ENCODE peak calls at places on chromosome 16, in nine cellular contexts. One of them, this sample, is unnamed.
A peak's percentile ranks its signal among the peaks of the same experiment; 100 is the strongest.

GRCh38 chr16:2035431-2036199 is 8.9 kb downstream of the NHERF2 start:
- DNase-seq in thoracic aorta: peak; percentile 35
- DNase-seq in heart right ventricle: no peak
- DNase-seq in colonic mucosa: peak; percentile 48
- DNase-seq in small intestine: no peak
- DNase-seq in body of pancreas: peak; percentile 54
- DNase-seq in Panc1: no peak
- DNase-seq in Peyer's patch: no peak
- DNase-seq in A673: peak; percentile 38
- DNase-seq in this sample: no peak

GRCh38 chr16:78515421-78515820 is 416.0 kb downstream of the WWOX start:
- DNase-seq in thoracic aorta: no peak
- DNase-seq in heart right ventricle: no peak
- DNase-seq in colonic mucosa: no peak
- DNase-seq in small intestine: peak; percentile 19
- DNase-seq in body of pancreas: no peak
- DNase-seq in Panc1: no peak
- DNase-seq in Peyer's patch: no peak
- DNase-seq in A673: no peak
- DNase-seq in this sample: no peak

GRCh38 chr16:86354641-86355040 is 155.7 kb upstream of the FOXF1 start:
- DNase-seq in thoracic aorta: no peak
- DNase-seq in heart right ventricle: no peak
- DNase-seq in colonic mucosa: no peak
- DNase-seq in small intestine: no peak
- DNase-seq in body of pancreas: no peak
- DNase-seq in Panc1: no peak
- DNase-seq in Peyer's patch: no peak
- DNase-seq in A673: no peak
- DNase-seq in this sample: no peak

GRCh38 chr16:47056704-47057630 is 83.5 kb upstream of the DNAJA2 start:
- DNase-seq in thoracic aorta: no peak
- DNase-seq in heart right ventricle: no peak
- DNase-seq in colonic mucosa: no peak
- DNase-seq in small intestine: no peak
- DNase-seq in body of pancreas: no peak
- DNase-seq in Panc1: no peak
- DNase-seq in Peyer's patch: no peak
- DNase-seq in A673: no peak
- DNase-seq in this sample: no peak

GRCh38 chr16:85825326-85825725 is 25.8 kb downstream of the COX4I1 start:
- DNase-seq in thoracic aorta: no peak
- DNase-seq in heart right ventricle: no peak
- DNase-seq in colonic mucosa: no peak
- DNase-seq in small intestine: no peak
- DNase-seq in body of pancreas: no peak
- DNase-seq in Panc1: no peak
- DNase-seq in Peyer's patch: no peak
- DNase-seq in A673: no peak
- DNase-seq in this sample: no peak

GRCh38 chr16:64417711-64418227 is 704.1 kb downstream of the CDH11 start:
- DNase-seq in thoracic aorta: no peak
- DNase-seq in heart right ventricle: no peak
- DNase-seq in colonic mucosa: no peak
- DNase-seq in small intestine: peak; percentile 53
- DNase-seq in body of pancreas: no peak
- DNase-seq in Panc1: no peak
- DNase-seq in Peyer's patch: no peak
- DNase-seq in A673: no peak
- DNase-seq in this sample: no peak

GRCh38 chr16:86351041-86351784 is 159.1 kb upstream of the FOXF1 start:
- DNase-seq in thoracic aorta: no peak
- DNase-seq in heart right ventricle: no peak
- DNase-seq in colonic mucosa: no peak
- DNase-seq in small intestine: no peak
- DNase-seq in body of pancreas: no peak
- DNase-seq in Panc1: no peak
- DNase-seq in Peyer's patch: no peak
- DNase-seq in A673: no peak
- DNase-seq in this sample: no peak

GRCh38 chr16:6482861-6483530 is 849.6 kb upstream of the RBFOX1 start:
- DNase-seq in thoracic aorta: no peak
- DNase-seq in heart right ventricle: no peak
- DNase-seq in colonic mucosa: no peak
- DNase-seq in small intestine: peak; percentile 36
- DNase-seq in body of pancreas: no peak
- DNase-seq in Panc1: no peak
- DNase-seq in Peyer's patch: no peak
- DNase-seq in A673: no peak
- DNase-seq in this sample: no peak

GRCh38 chr16:55756963-55757362 is 75.9 kb downstream of the CES1 start:
- DNase-seq in thoracic aorta: no peak
- DNase-seq in heart right ventricle: no peak
- DNase-seq in colonic mucosa: no peak
- DNase-seq in small intestine: no peak
- DNase-seq in body of pancreas: no peak
- DNase-seq in Panc1: no peak
- DNase-seq in Peyer's patch: no peak
- DNase-seq in A673: no peak
- DNase-seq in this sample: no peak

GRCh38 chr16:79013930-79014329 is 586.6 kb downstream of the MAF start:
- DNase-seq in thoracic aorta: no peak
- DNase-seq in heart right ventricle: no peak
- DNase-seq in colonic mucosa: no peak
- DNase-seq in small intestine: no peak
- DNase-seq in body of pancreas: no peak
- DNase-seq in Panc1: no peak
- DNase-seq in Peyer's patch: no peak
- DNase-seq in A673: no peak
- DNase-seq in this sample: no peak

GRCh38 chr16:77807-78443 is at the start of gene MPG:
- DNase-seq in thoracic aorta: no peak
- DNase-seq in heart right ventricle: peak; percentile 89
- DNase-seq in colonic mucosa: peak; percentile 90
- DNase-seq in small intestine: peak; percentile 75
- DNase-seq in body of pancreas: peak; percentile 83
- DNase-seq in Panc1: no peak
- DNase-seq in Peyer's patch: peak; percentile 85
- DNase-seq in A673: peak; percentile 81
- DNase-seq in this sample: peak; percentile 67

GRCh38 chr16:66052745-66053144 is 313.7 kb upstream of the CDH5 start:
- DNase-seq in thoracic aorta: no peak
- DNase-seq in heart right ventricle: no peak
- DNase-seq in colonic mucosa: no peak
- DNase-seq in small intestine: no peak
- DNase-seq in body of pancreas: no peak
- DNase-seq in Panc1: no peak
- DNase-seq in Peyer's patch: no peak
- DNase-seq in A673: no peak
- DNase-seq in this sample: no peak

GRCh38 chr16:2468142-2468724 is 2.9 kb upstream of the NTN3 start:
- DNase-seq in thoracic aorta: no peak
- DNase-seq in heart right ventricle: no peak
- DNase-seq in colonic mucosa: no peak
- DNase-seq in small intestine: no peak
- DNase-seq in body of pancreas: no peak
- DNase-seq in Panc1: no peak
- DNase-seq in Peyer's patch: no peak
- DNase-seq in A673: peak; percentile 64
- DNase-seq in this sample: no peak

GRCh38 chr16:86951831-86952598 is 365.2 kb downstream of the C16orf95 start:
- DNase-seq in thoracic aorta: no peak
- DNase-seq in heart right ventricle: no peak
- DNase-seq in colonic mucosa: no peak
- DNase-seq in small intestine: no peak
- DNase-seq in body of pancreas: peak; percentile 7
- DNase-seq in Panc1: no peak
- DNase-seq in Peyer's patch: no peak
- DNase-seq in A673: peak; percentile 83
- DNase-seq in this sample: no peak

DNA sequence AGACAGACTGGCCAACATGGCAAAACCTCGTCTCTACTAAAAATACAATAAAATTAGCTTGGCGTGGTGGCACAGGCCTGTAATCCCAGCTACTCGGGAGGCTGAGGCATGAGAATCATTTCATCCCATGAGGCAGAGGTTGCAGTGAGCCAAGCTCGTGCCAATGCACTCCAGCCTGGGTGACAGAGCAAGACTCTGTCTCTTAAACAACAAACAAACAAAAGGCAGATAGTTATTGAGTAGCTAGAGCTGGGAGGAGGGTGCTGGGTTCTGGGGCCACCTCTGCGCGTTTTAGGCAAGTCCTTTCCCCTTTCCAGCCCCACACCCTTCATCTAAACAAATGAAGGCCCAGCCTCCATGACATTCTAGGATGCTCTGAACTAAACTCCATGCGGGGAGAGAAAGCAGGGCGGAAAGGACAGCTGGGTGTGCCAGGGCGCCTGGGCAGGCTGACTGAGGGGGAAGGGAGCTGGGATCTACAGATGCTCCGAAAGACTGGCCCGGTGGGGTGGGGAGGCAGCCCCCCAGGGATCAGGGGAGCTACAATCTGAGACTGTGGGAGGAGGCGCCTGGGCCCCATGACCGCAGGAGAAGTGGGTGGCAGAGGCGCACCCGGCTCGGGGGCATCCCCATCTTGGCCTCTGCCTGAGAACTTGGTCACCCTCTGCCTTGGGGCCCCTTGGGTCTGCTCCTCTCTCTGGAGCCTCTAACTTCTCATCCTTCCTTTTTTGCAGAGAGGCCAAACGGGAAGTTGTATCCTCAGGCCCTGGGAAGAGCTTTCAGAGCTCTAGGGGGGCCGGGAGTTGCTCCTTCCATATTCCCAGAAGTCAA is 904 bp downstream of the ITGAL start:
- DNase-seq in thoracic aorta: no peak
- DNase-seq in heart right ventricle: no peak
- DNase-seq in colonic mucosa: no peak
- DNase-seq in small intestine: no peak
- DNase-seq in body of pancreas: peak; percentile 22
- DNase-seq in Panc1: no peak
- DNase-seq in Peyer's patch: peak; percentile 59
- DNase-seq in A673: no peak
- DNase-seq in this sample: no peak
- H3K4me1 ChIP-seq in thoracic aorta: peaks cover 5% of the 10 kb centered on the region
- H3K4me1 ChIP-seq in heart right ventricle: no peaks in the 10 kb centered on the region
- H3K4me1 ChIP-seq in colonic mucosa: no peaks in the 10 kb centered on the region
- H3K4me1 ChIP-seq in small intestine: no peaks in the 10 kb centered on the region
- H3K4me1 ChIP-seq in body of pancreas: no peaks in the 10 kb centered on the region
- H3K4me1 ChIP-seq in Panc1: no peaks in the 10 kb centered on the region
- H3K4me1 ChIP-seq in Peyer's patch: peaks cover 6% of the 10 kb centered on the region
- H3K4me1 ChIP-seq in A673: no peaks in the 10 kb centered on the region
- H3K4me1 ChIP-seq in this sample: peaks cover 65% of the 10 kb centered on the region

GRCh38 chr16:11768850-11769249 is 26.2 kb upstream of the TXNDC11 start:
- DNase-seq in thoracic aorta: no peak
- DNase-seq in heart right ventricle: no peak
- DNase-seq in colonic mucosa: no peak
- DNase-seq in small intestine: no peak
- DNase-seq in body of pancreas: no peak
- DNase-seq in Panc1: no peak
- DNase-seq in Peyer's patch: no peak
- DNase-seq in A673: no peak
- DNase-seq in this sample: no peak

GRCh38 chr16:11779074-11779473 is 18.0 kb downstream of the ZC3H7A start:
- DNase-seq in thoracic aorta: no peak
- DNase-seq in heart right ventricle: no peak
- DNase-seq in colonic mucosa: no peak
- DNase-seq in small intestine: no peak
- DNase-seq in body of pancreas: no peak
- DNase-seq in Panc1: no peak
- DNase-seq in Peyer's patch: no peak
- DNase-seq in A673: no peak
- DNase-seq in this sample: no peak

GRCh38 chr16:11774065-11774626 is 22.9 kb downstream of the ZC3H7A start:
- DNase-seq in thoracic aorta: no peak
- DNase-seq in heart right ventricle: no peak
- DNase-seq in colonic mucosa: no peak
- DNase-seq in small intestine: no peak
- DNase-seq in body of pancreas: no peak
- DNase-seq in Panc1: no peak
- DNase-seq in Peyer's patch: no peak
- DNase-seq in A673: no peak
- DNase-seq in this sample: no peak
- H3K4me1 ChIP-seq in thoracic aorta: no peaks in the 10 kb centered on the region
- H3K4me1 ChIP-seq in heart right ventricle: no peaks in the 10 kb centered on the region
- H3K4me1 ChIP-seq in colonic mucosa: no peaks in the 10 kb centered on the region
- H3K4me1 ChIP-seq in small intestine: no peaks in the 10 kb centered on the region
- H3K4me1 ChIP-seq in body of pancreas: no peaks in the 10 kb centered on the region
- H3K4me1 ChIP-seq in Panc1: no peaks in the 10 kb centered on the region
- H3K4me1 ChIP-seq in Peyer's patch: no peaks in the 10 kb centered on the region
- H3K4me1 ChIP-seq in A673: no peaks in the 10 kb centered on the region
- H3K4me1 ChIP-seq in this sample: peaks cover under 1% of the 10 kb centered on the region

GRCh38 chr16:81445143-81445922 is 725 bp downstream of the CMIP start:
- DNase-seq in thoracic aorta: no peak
- DNase-seq in heart right ventricle: no peak
- DNase-seq in colonic mucosa: no peak
- DNase-seq in small intestine: peak; percentile 37
- DNase-seq in body of pancreas: peak; percentile 61
- DNase-seq in Panc1: no peak
- DNase-seq in Peyer's patch: peak; percentile 42
- DNase-seq in A673: peak; percentile 22
- DNase-seq in this sample: no peak
- H3K4me1 ChIP-seq in thoracic aorta: peaks cover 8% of the 10 kb centered on the region
- H3K4me1 ChIP-seq in heart right ventricle: peaks cover 5% of the 10 kb centered on the region
- H3K4me1 ChIP-seq in colonic mucosa: peaks cover 5% of the 10 kb centered on the region
- H3K4me1 ChIP-seq in small intestine: peaks cover 10% of the 10 kb centered on the region
- H3K4me1 ChIP-seq in body of pancreas: peaks cover 43% of the 10 kb centered on the region
- H3K4me1 ChIP-seq in Panc1: peaks cover 10% of the 10 kb centered on the region
- H3K4me1 ChIP-seq in Peyer's patch: peaks cover 14% of the 10 kb centered on the region
- H3K4me1 ChIP-seq in A673: peaks cover 6% of the 10 kb centered on the region
- H3K4me1 ChIP-seq in this sample: peaks cover 37% of the 10 kb centered on the region

GRCh38 chr16:73056383-73056782 is 8.5 kb upstream of the ZFHX3 start:
- DNase-seq in thoracic aorta: no peak
- DNase-seq in heart right ventricle: no peak
- DNase-seq in colonic mucosa: no peak
- DNase-seq in small intestine: no peak
- DNase-seq in body of pancreas: no peak
- DNase-seq in Panc1: no peak
- DNase-seq in Peyer's patch: no peak
- DNase-seq in A673: no peak
- DNase-seq in this sample: no peak

GRCh38 chr16:73053379-73054130 is 5.6 kb upstream of the ZFHX3 start:
- DNase-seq in thoracic aorta: no peak
- DNase-seq in heart right ventricle: no peak
- DNase-seq in colonic mucosa: no peak
- DNase-seq in small intestine: no peak
- DNase-seq in body of pancreas: no peak
- DNase-seq in Panc1: no peak
- DNase-seq in Peyer's patch: no peak
- DNase-seq in A673: peak; percentile 73
- DNase-seq in this sample: no peak

GRCh38 chr16:73054131-73054496 is 6.2 kb upstream of the ZFHX3 start:
- DNase-seq in thoracic aorta: no peak
- DNase-seq in heart right ventricle: no peak
- DNase-seq in colonic mucosa: no peak
- DNase-seq in small intestine: no peak
- DNase-seq in body of pancreas: no peak
- DNase-seq in Panc1: no peak
- DNase-seq in Peyer's patch: no peak
- DNase-seq in A673: no peak
- DNase-seq in this sample: no peak

GRCh38 chr16:73053038-73053378 is 5.1 kb upstream of the ZFHX3 start:
- DNase-seq in thoracic aorta: no peak
- DNase-seq in heart right ventricle: no peak
- DNase-seq in colonic mucosa: no peak
- DNase-seq in small intestine: no peak
- DNase-seq in body of pancreas: no peak
- DNase-seq in Panc1: no peak
- DNase-seq in Peyer's patch: no peak
- DNase-seq in A673: no peak
- DNase-seq in this sample: no peak

GRCh38 chr16:73054732-73055481 is 7.0 kb upstream of the ZFHX3 start:
- DNase-seq in thoracic aorta: no peak
- DNase-seq in heart right ventricle: no peak
- DNase-seq in colonic mucosa: no peak
- DNase-seq in small intestine: no peak
- DNase-seq in body of pancreas: no peak
- DNase-seq in Panc1: no peak
- DNase-seq in Peyer's patch: no peak
- DNase-seq in A673: peak; percentile 34
- DNase-seq in this sample: no peak
- H3K4me1 ChIP-seq in thoracic aorta: peaks cover 42% of the 10 kb centered on the region
- H3K4me1 ChIP-seq in heart right ventricle: peaks cover 5% of the 10 kb centered on the region
- H3K4me1 ChIP-seq in colonic mucosa: peaks cover 11% of the 10 kb centered on the region
- H3K4me1 ChIP-seq in small intestine: peaks cover 5% of the 10 kb centered on the region
- H3K4me1 ChIP-seq in body of pancreas: peaks cover 62% of the 10 kb centered on the region
- H3K4me1 ChIP-seq in Panc1: peaks cover 43% of the 10 kb centered on the region
- H3K4me1 ChIP-seq in Peyer's patch: no peaks in the 10 kb centered on the region
- H3K4me1 ChIP-seq in A673: peaks cover 56% of the 10 kb centered on the region
- H3K4me1 ChIP-seq in this sample: no peaks in the 10 kb centered on the region

This sample was measured in naive thymus-derived CD4-positive, alpha-beta T cell.